ENCODE peak calls at places on chromosomes 13 and 19, in eight cellular contexts. M, R, W, B, E, T, N and F are unnamed samples.

GRCh38 chr19:8462601-8463000 is 17.8 kb downstream of the HNRNPM start:
- DNase-seq in B (no peak), E (no peak), M (no peak), T (no peak), R (no peak), W (no peak), N (no peak), F (no peak)

GRCh38 chr13:113034451-113035208 is 65.6 kb downstream of the MCF2L start:
- DNase-seq in W (peak; percentile 47), T (no peak), B (no peak), M (peak; percentile 16), E (no peak), N (no peak), R (no peak), F (no peak)

GRCh38 chr19:29476528-29476927 is 49.3 kb upstream of the VSTM2B start:
- DNase-seq in M (no peak), N (no peak), R (no peak), T (no peak), W (no peak), B (no peak), E (no peak), F (no peak)

GRCh38 chr19:50718255-50719118 is 1.1 kb downstream of the SHANK1 start:
- DNase-seq in W (no peak), M (no peak), E (no peak), R (no peak), B (no peak), N (no peak), T (no peak), F (no peak)

GRCh38 chr19:10835089-10835753 is 791 bp downstream of the TMED1 start:
- DNase-seq in B (no peak), R (no peak), T (no peak), N (no peak), W (no peak), E (no peak), M (no peak), F (no peak)

GRCh38 chr13:54492995-54493394 is 1464.4 kb downstream of the OLFM4 start:
- DNase-seq in W (no peak), N (no peak), E (no peak), M (no peak), B (no peak), R (no peak), T (no peak), F (no peak)

GRCh38 chr13:97134364-97135095 is 87.6 kb upstream of the MBNL2 start:
- DNase-seq in M (no peak), R (no peak), B (no peak), E (no peak), W (no peak), T (no peak), N (no peak), F (no peak)

GRCh38 chr13:33017410-33017929 is 1.2 kb downstream of the KL start:
- DNase-seq in N (peak; percentile 38), R (no peak), T (no peak), W (peak; percentile 45), E (no peak), M (no peak), B (peak; percentile 22), F (peak; percentile 38)

GRCh38 chr19:41310031-41310831 is at the start of gene CCDC97:
- DNase-seq in B (peak; percentile 90), W (peak; percentile 78), E (peak; percentile 75), T (peak; percentile 88), M (peak; percentile 71), N (peak; percentile 86), R (peak; percentile 85), F (peak; percentile 86)

GRCh38 chr19:49347835-49348234 is 12.6 kb downstream of the CD37 start:
- DNase-seq in W (no peak), R (no peak), N (no peak), T (no peak), E (peak; percentile 81), B (no peak), M (peak; percentile 4), F (no peak)

GRCh38 chr13:28820099-28821051 is at the start of gene MTUS2:
- DNase-seq in B (peak; percentile 8), R (no peak), T (no peak), W (no peak), N (no peak), M (peak; percentile 83), E (no peak), F (no peak)

GRCh38 chr13:97354808-97355207 is 79.2 kb upstream of the RAP2A start:
- DNase-seq in T (no peak), E (no peak), R (no peak), W (no peak), B (no peak), N (no peak), M (no peak), F (no peak)

GRCh38 chr19:56356944-56357343 is 36.4 kb downstream of the ZNF582 start:
- DNase-seq in R (no peak), W (no peak), B (no peak), N (no peak), E (no peak), M (no peak), T (no peak), F (no peak)

GRCh38 chr13:106527806-106528205 is 7.7 kb downstream of the EFNB2 start:
- DNase-seq in N (no peak), M (no peak), W (no peak), B (no peak), T (no peak), R (no peak), E (no peak), F (no peak)